ENCODE peak calls at places on chromosome 14, in nine cellular contexts. One of them, this sample, is unnamed.

GRCh38 chr14:22791302-22791701 is 23.9 kb downstream of the SLC7A7 start:
- DNase-seq in AG20443: peak
- DNase-seq in ACHN: no peak
- DNase-seq in IMR-90: peak
- DNase-seq in GM23248: peak
- DNase-seq in activated gamma-delta T cell treated with Interleukin-2 at 50 U/mL for 16 hours: no peak
- DNase-seq in activated CD4-positive, CD25-positive, alpha-beta regulatory T cell: no peak
- DNase-seq in lower leg skin: no peak
- DNase-seq in neuronal stem cell: no peak
- DNase-seq in this sample: no peak

GRCh38 chr14:61566537-61567225 is 128.6 kb upstream of the HIF1A start:
- DNase-seq in AG20443: peak
- DNase-seq in ACHN: peak
- DNase-seq in IMR-90: peak
- DNase-seq in GM23248: peak
- DNase-seq in activated gamma-delta T cell treated with Interleukin-2 at 50 U/mL for 16 hours: no peak
- DNase-seq in activated CD4-positive, CD25-positive, alpha-beta regulatory T cell: no peak
- DNase-seq in lower leg skin: no peak
- DNase-seq in neuronal stem cell: no peak
- DNase-seq in this sample: no peak

GRCh38 chr14:67446371-67447032 is 34.5 kb upstream of the PLEK2 start:
- DNase-seq in AG20443: no peak
- DNase-seq in ACHN: no peak
- DNase-seq in IMR-90: no peak
- DNase-seq in GM23248: no peak
- DNase-seq in activated gamma-delta T cell treated with Interleukin-2 at 50 U/mL for 16 hours: no peak
- DNase-seq in activated CD4-positive, CD25-positive, alpha-beta regulatory T cell: no peak
- DNase-seq in lower leg skin: no peak
- DNase-seq in neuronal stem cell: no peak
- DNase-seq in this sample: no peak

GRCh38 chr14:27605298-27605697 is 1007.5 kb upstream of the NOVA1 start:
- DNase-seq in AG20443: no peak
- DNase-seq in ACHN: no peak
- DNase-seq in IMR-90: no peak
- DNase-seq in GM23248: no peak
- DNase-seq in activated gamma-delta T cell treated with Interleukin-2 at 50 U/mL for 16 hours: no peak
- DNase-seq in activated CD4-positive, CD25-positive, alpha-beta regulatory T cell: no peak
- DNase-seq in lower leg skin: no peak
- DNase-seq in neuronal stem cell: no peak
- DNase-seq in this sample: no peak

GRCh38 chr14:54730156-54730961 is 163.4 kb downstream of the SAMD4A start:
- DNase-seq in AG20443: peak
- DNase-seq in ACHN: no peak
- DNase-seq in IMR-90: peak
- DNase-seq in GM23248: peak
- DNase-seq in activated gamma-delta T cell treated with Interleukin-2 at 50 U/mL for 16 hours: no peak
- DNase-seq in activated CD4-positive, CD25-positive, alpha-beta regulatory T cell: peak
- DNase-seq in lower leg skin: peak
- DNase-seq in neuronal stem cell: no peak
- DNase-seq in this sample: no peak

GRCh38 chr14:23321572-23322547 is 603 bp downstream of the PABPN1 start:
- DNase-seq in AG20443: peak
- DNase-seq in ACHN: peak
- DNase-seq in IMR-90: peak
- DNase-seq in GM23248: peak
- DNase-seq in activated gamma-delta T cell treated with Interleukin-2 at 50 U/mL for 16 hours: peak
- DNase-seq in activated CD4-positive, CD25-positive, alpha-beta regulatory T cell: peak
- DNase-seq in lower leg skin: peak
- DNase-seq in neuronal stem cell: peak
- DNase-seq in this sample: no peak

GRCh38 chr14:32669416-32669815 is 269.3 kb upstream of the NPAS3 start:
- DNase-seq in AG20443: no peak
- DNase-seq in ACHN: no peak
- DNase-seq in IMR-90: no peak
- DNase-seq in GM23248: no peak
- DNase-seq in activated gamma-delta T cell treated with Interleukin-2 at 50 U/mL for 16 hours: no peak
- DNase-seq in activated CD4-positive, CD25-positive, alpha-beta regulatory T cell: no peak
- DNase-seq in lower leg skin: no peak
- DNase-seq in neuronal stem cell: no peak
- DNase-seq in this sample: no peak

GRCh38 chr14:40417777-40418401 is 985.7 kb upstream of the FBXO33 start:
- DNase-seq in AG20443: no peak
- DNase-seq in ACHN: peak
- DNase-seq in IMR-90: no peak
- DNase-seq in GM23248: peak
- DNase-seq in activated gamma-delta T cell treated with Interleukin-2 at 50 U/mL for 16 hours: no peak
- DNase-seq in activated CD4-positive, CD25-positive, alpha-beta regulatory T cell: no peak
- DNase-seq in lower leg skin: no peak
- DNase-seq in neuronal stem cell: peak
- DNase-seq in this sample: no peak

GRCh38 chr14:103194256-103195045 is 71.2 kb downstream of the TNFAIP2 start:
- DNase-seq in AG20443: peak
- DNase-seq in ACHN: peak
- DNase-seq in IMR-90: peak
- DNase-seq in GM23248: peak
- DNase-seq in activated gamma-delta T cell treated with Interleukin-2 at 50 U/mL for 16 hours: no peak
- DNase-seq in activated CD4-positive, CD25-positive, alpha-beta regulatory T cell: no peak
- DNase-seq in lower leg skin: no peak
- DNase-seq in neuronal stem cell: no peak
- DNase-seq in this sample: no peak

GRCh38 chr14:28784262-28785021 is 17.9 kb downstream of the FOXG1 start:
- DNase-seq in AG20443: no peak
- DNase-seq in ACHN: no peak
- DNase-seq in IMR-90: no peak
- DNase-seq in GM23248: no peak
- DNase-seq in activated gamma-delta T cell treated with Interleukin-2 at 50 U/mL for 16 hours: no peak
- DNase-seq in activated CD4-positive, CD25-positive, alpha-beta regulatory T cell: no peak
- DNase-seq in lower leg skin: no peak
- DNase-seq in neuronal stem cell: no peak
- DNase-seq in this sample: no peak

GRCh38 chr14:101980700-101981099 is 16.3 kb downstream of the DYNC1H1 start:
- DNase-seq in AG20443: peak
- DNase-seq in ACHN: peak
- DNase-seq in IMR-90: peak
- DNase-seq in GM23248: peak
- DNase-seq in activated gamma-delta T cell treated with Interleukin-2 at 50 U/mL for 16 hours: no peak
- DNase-seq in activated CD4-positive, CD25-positive, alpha-beta regulatory T cell: no peak
- DNase-seq in lower leg skin: peak
- DNase-seq in neuronal stem cell: no peak
- DNase-seq in this sample: no peak

GRCh38 chr14:39050389-39050788 is 52.6 kb downstream of the SEC23A start:
- DNase-seq in AG20443: peak
- DNase-seq in ACHN: no peak
- DNase-seq in IMR-90: peak
- DNase-seq in GM23248: peak
- DNase-seq in activated gamma-delta T cell treated with Interleukin-2 at 50 U/mL for 16 hours: no peak
- DNase-seq in activated CD4-positive, CD25-positive, alpha-beta regulatory T cell: no peak
- DNase-seq in lower leg skin: no peak
- DNase-seq in neuronal stem cell: no peak
- DNase-seq in this sample: no peak

GRCh38 chr14:37585101-37585479 is 10.0 kb downstream of the FOXA1 start:
- DNase-seq in AG20443: no peak
- DNase-seq in ACHN: no peak
- DNase-seq in IMR-90: no peak
- DNase-seq in GM23248: no peak
- DNase-seq in activated gamma-delta T cell treated with Interleukin-2 at 50 U/mL for 16 hours: no peak
- DNase-seq in activated CD4-positive, CD25-positive, alpha-beta regulatory T cell: no peak
- DNase-seq in lower leg skin: no peak
- DNase-seq in neuronal stem cell: no peak
- DNase-seq in this sample: no peak

GRCh38 chr14:63551338-63551737 is 8.2 kb upstream of the PPP2R5E start:
- DNase-seq in AG20443: peak
- DNase-seq in ACHN: peak
- DNase-seq in IMR-90: peak
- DNase-seq in GM23248: peak
- DNase-seq in activated gamma-delta T cell treated with Interleukin-2 at 50 U/mL for 16 hours: no peak
- DNase-seq in activated CD4-positive, CD25-positive, alpha-beta regulatory T cell: no peak
- DNase-seq in lower leg skin: no peak
- DNase-seq in neuronal stem cell: no peak
- DNase-seq in this sample: no peak

GRCh38 chr14:94364037-94364436 is 24.4 kb downstream of the SERPINA1 start:
- DNase-seq in AG20443: no peak
- DNase-seq in ACHN: no peak
- DNase-seq in IMR-90: no peak
- DNase-seq in GM23248: no peak
- DNase-seq in activated gamma-delta T cell treated with Interleukin-2 at 50 U/mL for 16 hours: no peak
- DNase-seq in activated CD4-positive, CD25-positive, alpha-beta regulatory T cell: no peak
- DNase-seq in lower leg skin: no peak
- DNase-seq in neuronal stem cell: no peak
- DNase-seq in this sample: no peak

GRCh38 chr14:95191445-95192199 is 34.3 kb upstream of the DICER1 start:
- DNase-seq in AG20443: no peak
- DNase-seq in ACHN: no peak
- DNase-seq in IMR-90: no peak
- DNase-seq in GM23248: no peak
- DNase-seq in activated gamma-delta T cell treated with Interleukin-2 at 50 U/mL for 16 hours: no peak
- DNase-seq in activated CD4-positive, CD25-positive, alpha-beta regulatory T cell: no peak
- DNase-seq in lower leg skin: no peak
- DNase-seq in neuronal stem cell: no peak
- DNase-seq in this sample: no peak

GRCh38 chr14:37796703-37797416 is 201.4 kb downstream of the TTC6 start:
- DNase-seq in AG20443: no peak
- DNase-seq in ACHN: no peak
- DNase-seq in IMR-90: no peak
- DNase-seq in GM23248: no peak
- DNase-seq in activated gamma-delta T cell treated with Interleukin-2 at 50 U/mL for 16 hours: no peak
- DNase-seq in activated CD4-positive, CD25-positive, alpha-beta regulatory T cell: no peak
- DNase-seq in lower leg skin: no peak
- DNase-seq in neuronal stem cell: no peak
- DNase-seq in this sample: no peak

GRCh38 chr14:104396682-104397470 is 182.7 kb upstream of the C14orf180 start:
- DNase-seq in AG20443: no peak
- DNase-seq in ACHN: no peak
- DNase-seq in IMR-90: no peak
- DNase-seq in GM23248: no peak
- DNase-seq in activated gamma-delta T cell treated with Interleukin-2 at 50 U/mL for 16 hours: no peak
- DNase-seq in activated CD4-positive, CD25-positive, alpha-beta regulatory T cell: no peak
- DNase-seq in lower leg skin: no peak
- DNase-seq in neuronal stem cell: no peak
- DNase-seq in this sample: no peak

GRCh38 chr14:21846227-21846885 is 172.7 kb upstream of the OR4E1 start:
- DNase-seq in AG20443: no peak
- DNase-seq in ACHN: peak
- DNase-seq in IMR-90: peak
- DNase-seq in GM23248: peak
- DNase-seq in activated gamma-delta T cell treated with Interleukin-2 at 50 U/mL for 16 hours: peak
- DNase-seq in activated CD4-positive, CD25-positive, alpha-beta regulatory T cell: peak
- DNase-seq in lower leg skin: no peak
- DNase-seq in neuronal stem cell: peak
- DNase-seq in this sample: peak

GRCh38 chr14:69010632-69011031 is 31.5 kb upstream of the ACTN1 start:
- DNase-seq in AG20443: no peak
- DNase-seq in ACHN: no peak
- DNase-seq in IMR-90: no peak
- DNase-seq in GM23248: peak
- DNase-seq in activated gamma-delta T cell treated with Interleukin-2 at 50 U/mL for 16 hours: no peak
- DNase-seq in activated CD4-positive, CD25-positive, alpha-beta regulatory T cell: no peak
- DNase-seq in lower leg skin: no peak
- DNase-seq in neuronal stem cell: no peak
- DNase-seq in this sample: no peak

GRCh38 chr14:28754209-28754985 is 12.2 kb upstream of the FOXG1 start:
- DNase-seq in AG20443: peak
- DNase-seq in ACHN: peak
- DNase-seq in IMR-90: peak
- DNase-seq in GM23248: peak
- DNase-seq in activated gamma-delta T cell treated with Interleukin-2 at 50 U/mL for 16 hours: no peak
- DNase-seq in activated CD4-positive, CD25-positive, alpha-beta regulatory T cell: no peak
- DNase-seq in lower leg skin: no peak
- DNase-seq in neuronal stem cell: no peak
- DNase-seq in this sample: peak

GRCh38 chr14:58501214-58501816 is 73.8 kb downstream of the KIAA0586 start:
- DNase-seq in AG20443: peak
- DNase-seq in ACHN: peak
- DNase-seq in IMR-90: peak
- DNase-seq in GM23248: peak
- DNase-seq in activated gamma-delta T cell treated with Interleukin-2 at 50 U/mL for 16 hours: peak
- DNase-seq in activated CD4-positive, CD25-positive, alpha-beta regulatory T cell: no peak
- DNase-seq in lower leg skin: no peak
- DNase-seq in neuronal stem cell: peak
- DNase-seq in this sample: peak

GRCh38 chr14:40870252-40870651 is 736.4 kb upstream of the LRFN5 start:
- DNase-seq in AG20443: no peak
- DNase-seq in ACHN: peak
- DNase-seq in IMR-90: no peak
- DNase-seq in GM23248: no peak
- DNase-seq in activated gamma-delta T cell treated with Interleukin-2 at 50 U/mL for 16 hours: no peak
- DNase-seq in activated CD4-positive, CD25-positive, alpha-beta regulatory T cell: no peak
- DNase-seq in lower leg skin: no peak
- DNase-seq in neuronal stem cell: no peak
- DNase-seq in this sample: no peak

GRCh38 chr14:68911594-68912227 is 67.4 kb downstream of the ACTN1 start:
- DNase-seq in AG20443: peak
- DNase-seq in ACHN: peak
- DNase-seq in IMR-90: peak
- DNase-seq in GM23248: peak
- DNase-seq in activated gamma-delta T cell treated with Interleukin-2 at 50 U/mL for 16 hours: peak
- DNase-seq in activated CD4-positive, CD25-positive, alpha-beta regulatory T cell: peak
- DNase-seq in lower leg skin: peak
- DNase-seq in neuronal stem cell: peak
- DNase-seq in this sample: peak

GRCh38 chr14:100875126-100875525 is 28.4 kb downstream of the RTL1 start:
- DNase-seq in AG20443: no peak
- DNase-seq in ACHN: no peak
- DNase-seq in IMR-90: no peak
- DNase-seq in GM23248: no peak
- DNase-seq in activated gamma-delta T cell treated with Interleukin-2 at 50 U/mL for 16 hours: no peak
- DNase-seq in activated CD4-positive, CD25-positive, alpha-beta regulatory T cell: no peak
- DNase-seq in lower leg skin: no peak
- DNase-seq in neuronal stem cell: no peak
- DNase-seq in this sample: no peak

GRCh38 chr14:28242895-28243294 is 523.7 kb upstream of the FOXG1 start:
- DNase-seq in AG20443: no peak
- DNase-seq in ACHN: no peak
- DNase-seq in IMR-90: no peak
- DNase-seq in GM23248: no peak
- DNase-seq in activated gamma-delta T cell treated with Interleukin-2 at 50 U/mL for 16 hours: no peak
- DNase-seq in activated CD4-positive, CD25-positive, alpha-beta regulatory T cell: no peak
- DNase-seq in lower leg skin: no peak
- DNase-seq in neuronal stem cell: no peak
- DNase-seq in this sample: peak

GRCh38 chr14:101230851-101231550 is 327.5 kb upstream of the RTL1 start:
- DNase-seq in AG20443: no peak
- DNase-seq in ACHN: no peak
- DNase-seq in IMR-90: no peak
- DNase-seq in GM23248: no peak
- DNase-seq in activated gamma-delta T cell treated with Interleukin-2 at 50 U/mL for 16 hours: no peak
- DNase-seq in activated CD4-positive, CD25-positive, alpha-beta regulatory T cell: no peak
- DNase-seq in lower leg skin: no peak
- DNase-seq in neuronal stem cell: no peak
- DNase-seq in this sample: no peak

GRCh38 chr14:55271572-55272414 is 572 bp downstream of the FBXO34 start:
- DNase-seq in AG20443: peak
- DNase-seq in ACHN: peak
- DNase-seq in IMR-90: peak
- DNase-seq in GM23248: peak
- DNase-seq in activated gamma-delta T cell treated with Interleukin-2 at 50 U/mL for 16 hours: peak
- DNase-seq in activated CD4-positive, CD25-positive, alpha-beta regulatory T cell: peak
- DNase-seq in lower leg skin: peak
- DNase-seq in neuronal stem cell: peak
- DNase-seq in this sample: peak

GRCh38 chr14:32366995-32367394 is 37.9 kb downstream of the AKAP6 start:
- DNase-seq in AG20443: peak
- DNase-seq in ACHN: no peak
- DNase-seq in IMR-90: no peak
- DNase-seq in GM23248: peak
- DNase-seq in activated gamma-delta T cell treated with Interleukin-2 at 50 U/mL for 16 hours: no peak
- DNase-seq in activated CD4-positive, CD25-positive, alpha-beta regulatory T cell: no peak
- DNase-seq in lower leg skin: no peak
- DNase-seq in neuronal stem cell: no peak
- DNase-seq in this sample: no peak

GRCh38 chr14:55136868-55137785 is 8.1 kb downstream of the LGALS3 start:
- DNase-seq in AG20443: peak
- DNase-seq in ACHN: no peak
- DNase-seq in IMR-90: peak
- DNase-seq in GM23248: peak
- DNase-seq in activated gamma-delta T cell treated with Interleukin-2 at 50 U/mL for 16 hours: no peak
- DNase-seq in activated CD4-positive, CD25-positive, alpha-beta regulatory T cell: no peak
- DNase-seq in lower leg skin: no peak
- DNase-seq in neuronal stem cell: no peak
- DNase-seq in this sample: no peak

GRCh38 chr14:96986701-96987474 is 189.7 kb downstream of the VRK1 start:
- DNase-seq in AG20443: no peak
- DNase-seq in ACHN: no peak
- DNase-seq in IMR-90: no peak
- DNase-seq in GM23248: no peak
- DNase-seq in activated gamma-delta T cell treated with Interleukin-2 at 50 U/mL for 16 hours: peak
- DNase-seq in activated CD4-positive, CD25-positive, alpha-beta regulatory T cell: no peak
- DNase-seq in lower leg skin: no peak
- DNase-seq in neuronal stem cell: no peak
- DNase-seq in this sample: no peak

This sample was measured in NCI-H1930.